ENCODE peak calls at places on chromosomes 4 and X, in eight cellular contexts. S is fibroblast of lung; T is progenitor cell of endocrine pancreas; Y is CD8-positive, alpha-beta T cell; J is kidney epithelial cell; P is GM10248; H is lower leg skin; Q is AG09319. I is an unnamed sample.

GRCh38 chr4:109939153-109939552 is 26.5 kb downstream of the EGF start:
- DNase-seq in S (no peak), T (no peak), Y (no peak), J (no peak), P (no peak), H (no peak), Q (no peak), I (no peak)

GRCh38 chr4:111698361-111698760 is 446.9 kb upstream of the FAM241A start:
- DNase-seq in S (no peak), T (no peak), Y (no peak), J (no peak), P (no peak), H (no peak), Q (no peak), I (no peak)

GRCh38 chr4:79723507-79723906 is 315.5 kb upstream of the GK2 start:
- DNase-seq in S (no peak), T (no peak), Y (no peak), J (no peak), P (no peak), H (no peak), Q (no peak), I (no peak)

GRCh38 chrX:111041018-111041462 is 55.0 kb upstream of the PAK3 start:
- DNase-seq in S (peak; percentile 83), T (no peak), Y (no peak), J (peak; percentile 86), P (no peak), H (no peak), Q (peak; percentile 58), I (no peak)

GRCh38 chr4:7539659-7540058 is 104.9 kb upstream of the PSAPL1 start:
- DNase-seq in S (peak; percentile 4), T (no peak), Y (peak; percentile 6), J (no peak), P (no peak), H (no peak), Q (no peak), I (no peak)

GRCh38 chr4:150588341-150588740 is 6.4 kb downstream of the MAB21L2 start:
- DNase-seq in S (no peak), T (no peak), Y (no peak), J (no peak), P (no peak), H (no peak), Q (no peak), I (no peak)

GRCh38 chr4:56782019-56782418 is 39.5 kb downstream of the SPINK2 start:
- DNase-seq in S (no peak), T (no peak), Y (no peak), J (no peak), P (no peak), H (no peak), Q (no peak), I (no peak)

GRCh38 chr4:156335721-156336120 is 382.1 kb upstream of the CTSO start:
- DNase-seq in S (no peak), T (no peak), Y (no peak), J (no peak), P (no peak), H (no peak), Q (no peak), I (no peak)

GRCh38 chrX:65866762-65867161 is 173.1 kb downstream of the VSIG4 start:
- DNase-seq in S (no peak), T (no peak), Y (no peak), J (no peak), P (no peak), H (no peak), Q (no peak), I (no peak)

GRCh38 chr4:151356510-151356909 is 31.1 kb upstream of the SH3D19 start:
- DNase-seq in S (no peak), T (no peak), Y (no peak), J (peak; percentile 18), P (no peak), H (no peak), Q (no peak), I (no peak)

GRCh38 chr4:27787195-27787594 is 926.6 kb downstream of the STIM2 start:
- DNase-seq in S (no peak), T (no peak), Y (no peak), J (no peak), P (no peak), H (no peak), Q (no peak), I (no peak)

GRCh38 chrX:13085533-13085932 is 41.1 kb upstream of the FAM9C start:
- DNase-seq in S (no peak), T (no peak), Y (peak; percentile 47), J (no peak), P (no peak), H (no peak), Q (no peak), I (no peak)

GRCh38 chr4:4990329-4990728 is 28.9 kb downstream of the CYTL1 start:
- DNase-seq in S (no peak), T (no peak), Y (no peak), J (no peak), P (no peak), H (no peak), Q (no peak), I (no peak)

GRCh38 chr4:102525099-102525498 is 23.9 kb downstream of the NFKB1 start:
- DNase-seq in S (peak; percentile 19), T (no peak), Y (no peak), J (no peak), P (no peak), H (no peak), Q (no peak), I (no peak)

GRCh38 chr4:140726776-140727500 is 29.2 kb downstream of the TBC1D9 start:
- DNase-seq in S (no peak), T (no peak), Y (no peak), J (no peak), P (no peak), H (no peak), Q (no peak), I (no peak)

GRCh38 chrX:53882331-53882730 is 161.9 kb downstream of the PHF8 start:
- DNase-seq in S (peak; percentile 79), T (no peak), Y (no peak), J (peak; percentile 63), P (no peak), H (no peak), Q (peak; percentile 46), I (no peak)

GRCh38 chrX:81900522-81900921 is 698.6 kb downstream of the SH3BGRL start:
- DNase-seq in S (no peak), T (no peak), Y (no peak), J (no peak), P (no peak), H (no peak), Q (no peak), I (no peak)

GRCh38 chr4:74016068-74016467 is 17.6 kb upstream of the CXCL5 start:
- DNase-seq in S (peak; percentile 50), T (no peak), Y (no peak), J (no peak), P (no peak), H (no peak), Q (no peak), I (no peak)

GRCh38 chr4:2350982-2351381 is 67.5 kb downstream of the ZFYVE28 start:
- DNase-seq in S (no peak), T (no peak), Y (no peak), J (no peak), P (no peak), H (peak; percentile 26), Q (no peak), I (no peak)

GRCh38 chrX:23854122-23854521 is 53.6 kb downstream of the APOO start:
- DNase-seq in S (no peak), T (no peak), Y (no peak), J (no peak), P (no peak), H (no peak), Q (no peak), I (no peak)

GRCh38 chr4:14225683-14226207 is 598.2 kb upstream of the BOD1L1 start:
- DNase-seq in S (no peak), T (no peak), Y (no peak), J (no peak), P (no peak), H (no peak), Q (no peak), I (no peak)

GRCh38 chr4:15396157-15396800 is 31.6 kb upstream of the C1QTNF7 start:
- DNase-seq in S (peak; percentile 62), T (no peak), Y (peak; percentile 25), J (no peak), P (peak; percentile 56), H (no peak), Q (no peak), I (peak; percentile 61)

DNA sequence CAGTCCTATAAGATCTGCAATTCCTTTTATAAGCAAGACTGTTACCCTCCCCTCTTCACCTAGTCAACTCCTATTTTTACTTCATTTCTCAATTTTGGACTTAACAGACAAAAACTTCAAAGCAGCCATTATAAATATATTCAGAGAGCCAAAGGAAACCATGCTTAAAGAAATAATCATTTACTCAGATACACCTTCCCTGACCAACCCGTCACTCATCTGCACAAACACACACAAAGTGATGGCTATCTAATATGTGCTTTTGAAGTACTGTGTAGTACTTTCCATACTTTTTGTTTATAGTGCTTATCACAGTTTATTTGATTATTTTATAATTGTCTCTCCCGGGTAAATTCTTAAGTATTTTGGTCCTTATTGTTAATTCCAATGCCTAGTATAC is 117.2 kb downstream of the TBC1D19 start:
- DNase-seq in S (no peak), T (no peak), Y (no peak), J (no peak), P (no peak), H (no peak), Q (no peak), I (no peak)
- TF ChIP-seq CTCF in S (no peak), T (no peak), Y (no peak), J (no peak), P (no peak), H (no peak), Q (no peak), I (no peak)

GRCh38 chr4:163482197-163482596 is 8.6 kb upstream of the TKTL2 start:
- DNase-seq in S (no peak), T (no peak), Y (no peak), J (no peak), P (peak; percentile 18), H (no peak), Q (no peak), I (peak; percentile 29)

GRCh38 chr4:163486321-163486720 is 8.2 kb upstream of the TMA16 start:
- DNase-seq in S (no peak), T (no peak), Y (no peak), J (no peak), P (no peak), H (no peak), Q (no peak), I (no peak)

GRCh38 chr4:163489929-163490328 is 4.6 kb upstream of the TMA16 start:
- DNase-seq in S (no peak), T (no peak), Y (no peak), J (no peak), P (no peak), H (no peak), Q (no peak), I (no peak)

GRCh38 chr4:163484906-163485305 is 9.6 kb upstream of the TMA16 start:
- DNase-seq in S (peak; percentile 56), T (peak; percentile 40), Y (peak; percentile 35), J (peak; percentile 14), P (peak; percentile 36), H (no peak), Q (peak; percentile 3), I (peak; percentile 45)
- TF ChIP-seq CTCF in S (peak; percentile 49), T (peak; percentile 73), Y (peak; percentile 81), J (peak; percentile 71), P (peak; percentile 55), H (no peak), Q (peak; percentile 55), I (peak; percentile 13)

GRCh38 chrX:131831185-131831520 is 191.9 kb upstream of the STK26 start:
- DNase-seq in S (no peak), T (no peak), Y (no peak), J (no peak), P (no peak), H (no peak), Q (no peak), I (no peak)
- TF ChIP-seq CTCF in S (no peak), T (no peak), Y (no peak), J (no peak), P (no peak), H (no peak), Q (no peak), I (no peak)

GRCh38 chr4:187380181-187380581 is 615.4 kb upstream of the ZFP42 start:
- DNase-seq in S (peak; percentile 6), T (no peak), Y (no peak), J (no peak), P (no peak), H (no peak), Q (no peak), I (no peak)
- TF ChIP-seq CTCF in S (peak; percentile 11), T (peak; percentile 42), Y (no peak), J (peak; percentile 26), P (no peak), H (no peak), Q (peak; percentile 18), I (no peak)